ENCODE peak calls at places on chromosomes 5 and 9, in nine cellular contexts. F is MV-4-11; K is COR-L47; P is NCI-H187 treated with DMSO at 0.1 percent for 48 hours; A is stimulated activated CD8-positive, alpha-beta memory T cell treated with anti-CD3 and anti-CD28 coated beads, Interleukin-4, amount 100 ng/mL, for 24 hours; Y is GM20000; Z is aorta; M is kidney tubule cell; W is WERI-Rb-1. Q is an unnamed sample.

GRCh38 chr9:72552356-72552755 is 30.9 kb downstream of the TMC1 start:
- DNase-seq in Y (no peak), A (no peak), M (no peak), P (no peak), F (no peak), K (no peak), Z (no peak), W (peak), Q (no peak)

GRCh38 chr9:11457809-11458785 is 845.3 kb upstream of the PTPRD start:
- DNase-seq in Y (no peak), F (no peak), A (no peak), W (peak), Z (no peak), M (no peak), K (no peak), P (no peak), Q (no peak)

GRCh38 chr5:76050131-76050530 is 33.1 kb upstream of the SV2C start:
- DNase-seq in W (no peak), P (no peak), F (no peak), K (no peak), M (no peak), Z (no peak), A (no peak), Y (no peak), Q (no peak)

GRCh38 chr5:72788851-72789505 is 27.5 kb upstream of the TNPO1 start:
- DNase-seq in K (no peak), Y (no peak), F (no peak), W (no peak), M (peak), A (no peak), Z (no peak), P (no peak), Q (no peak)

GRCh38 chr5:135743684-135744083 is 90.8 kb upstream of the SLC25A48 start:
- DNase-seq in K (no peak), F (no peak), W (no peak), Z (no peak), P (no peak), A (no peak), M (no peak), Y (no peak), Q (no peak)

GRCh38 chr5:157959355-157959754 is 100.4 kb upstream of the CLINT1 start:
- DNase-seq in Z (no peak), W (no peak), K (no peak), F (no peak), Y (no peak), P (no peak), A (no peak), M (peak), Q (no peak)

GRCh38 chr5:141743652-141744333 is 61.8 kb upstream of the ARAP3 start:
- DNase-seq in W (peak), A (no peak), F (no peak), Z (no peak), M (no peak), Y (no peak), K (peak), P (no peak), Q (no peak)

GRCh38 chr9:4108708-4109444 is 191.0 kb downstream of the GLIS3 start:
- DNase-seq in K (no peak), W (no peak), Z (no peak), P (no peak), F (no peak), A (no peak), M (peak), Y (no peak), Q (no peak)

GRCh38 chr9:127388037-127388855 is 8.7 kb upstream of the SLC2A8 start:
- DNase-seq in K (no peak), M (peak), W (no peak), P (no peak), F (peak), Z (peak), Y (peak), A (peak), Q (no peak)

GRCh38 chr5:4947106-4947505 is 193.0 kb upstream of the ADAMTS16 start:
- DNase-seq in Y (no peak), A (no peak), M (no peak), Z (no peak), F (no peak), P (no peak), K (no peak), W (no peak), Q (no peak)

GRCh38 chr9:88805217-88805943 is 185.9 kb upstream of the S1PR3 start:
- DNase-seq in F (no peak), M (no peak), P (no peak), W (no peak), Y (no peak), K (no peak), A (no peak), Z (no peak), Q (no peak)

GRCh38 chr9:130208600-130209347 is 36.6 kb downstream of the NCS1 start:
- DNase-seq in Y (no peak), Z (peak), M (no peak), W (no peak), K (peak), F (no peak), A (no peak), P (no peak), Q (no peak)

GRCh38 chr5:124888050-124888506 is 141.6 kb upstream of the ZNF608 start:
- DNase-seq in Z (no peak), W (peak), P (no peak), A (no peak), F (no peak), Y (no peak), K (peak), M (peak), Q (peak)